ENCODE peak calls at places on chromosomes 5 and 9, in six cellular contexts. S is astrocyte of the spinal cord; K is brain microvascular endothelial cell; B is pancreas; A is CD8-positive, alpha-beta T cell; N is left ventricle myocardium inferior. Q is an unnamed sample.

GRCh38 chr5:135239461-135240282 is 159.4 kb downstream of the MACROH2A1 start:
- DNase-seq in S (peak), K (no peak), B (peak), A (no peak), N (no peak), Q (no peak)

GRCh38 chr5:170278611-170279500 is 18.7 kb downstream of the LCP2 start:
- DNase-seq in S (no peak), K (no peak), B (no peak), A (peak), N (peak), Q (no peak)

GRCh38 chr5:3218096-3218495 is 377.5 kb upstream of the IRX1 start:
- DNase-seq in S (no peak), K (no peak), B (no peak), A (no peak), N (no peak), Q (no peak)

GRCh38 chr5:6634327-6634713 is 1.1 kb downstream of the SRD5A1 start:
- DNase-seq in S (peak), K (no peak), B (no peak), A (no peak), N (no peak), Q (no peak)

GRCh38 chr5:37840036-37840909 is at the start of gene GDNF:
- DNase-seq in S (peak), K (no peak), B (no peak), A (no peak), N (peak), Q (peak)

GRCh38 chr5:141866111-141866510 is 12.1 kb downstream of the PCDH1 start:
- DNase-seq in S (no peak), K (no peak), B (peak), A (no peak), N (no peak), Q (no peak)

GRCh38 chr5:4551034-4551433 is 589.1 kb upstream of the ADAMTS16 start:
- DNase-seq in S (peak), K (no peak), B (no peak), A (no peak), N (no peak), Q (no peak)

GRCh38 chr5:66285343-66285942 is 141.3 kb downstream of the SREK1 start:
- DNase-seq in S (no peak), K (no peak), B (no peak), A (no peak), N (no peak), Q (no peak)

GRCh38 chr5:111143910-111144309 is 51.8 kb downstream of the WDR36 start:
- DNase-seq in S (peak), K (peak), B (peak), A (no peak), N (peak), Q (peak)

GRCh38 chr9:87095961-87096360 is 148.7 kb upstream of the GAS1 start:
- DNase-seq in S (no peak), K (no peak), B (no peak), A (no peak), N (no peak), Q (no peak)

GRCh38 chr9:967436-967835 is 9.0 kb upstream of the DMRT3 start:
- DNase-seq in S (no peak), K (no peak), B (no peak), A (no peak), N (no peak), Q (no peak)

GRCh38 chr5:117888688-117889087 is 1099.7 kb downstream of the DTWD2 start:
- DNase-seq in S (peak), K (no peak), B (no peak), A (no peak), N (no peak), Q (no peak)

GRCh38 chr5:124596595-124597388 is 149.6 kb downstream of the ZNF608 start:
- DNase-seq in S (peak), K (peak), B (peak), A (no peak), N (no peak), Q (peak)

GRCh38 chr5:133859073-133859472 is 109.4 kb downstream of the C5orf15 start:
- DNase-seq in S (no peak), K (no peak), B (no peak), A (no peak), N (no peak), Q (no peak)

GRCh38 chr9:22039258-22039657 is 30.2 kb upstream of the CDKN2B start:
- DNase-seq in S (no peak), K (no peak), B (no peak), A (no peak), N (no peak), Q (no peak)

GRCh38 chr9:105296445-105296844 is 52.0 kb downstream of the SLC44A1 start:
- DNase-seq in S (no peak), K (no peak), B (no peak), A (no peak), N (no peak), Q (no peak)

GRCh38 chr5:94481059-94481458 is 137.3 kb downstream of the KIAA0825 start:
- DNase-seq in S (no peak), K (no peak), B (no peak), A (no peak), N (no peak), Q (no peak)

GRCh38 chr9:121267689-121268597 is at the start of gene GSN:
- DNase-seq in S (peak), K (no peak), B (peak), A (peak), N (peak), Q (no peak)
- TF ChIP-seq CTCF in S (peak), K (peak), B (no peak), A (no peak), N (peak), Q (peak)

GRCh38 chr5:180815241-180816031 is 12.8 kb upstream of the MGAT1 start:
- DNase-seq in S (no peak), K (no peak), B (peak), A (no peak), N (no peak), Q (no peak)
- H3K4me3 ChIP-seq in S (no peak), K (no peak), B (no peak), A (no peak), N (peak), Q (no peak)

GRCh38 chr9:71628247-71628646 is 140.1 kb downstream of the CEMIP2 start:
- DNase-seq in S (no peak), K (no peak), B (no peak), A (no peak), N (no peak), Q (no peak)
- TF ChIP-seq CTCF in S (peak), K (peak), B (no peak), A (peak), N (peak), Q (peak)

DNA sequence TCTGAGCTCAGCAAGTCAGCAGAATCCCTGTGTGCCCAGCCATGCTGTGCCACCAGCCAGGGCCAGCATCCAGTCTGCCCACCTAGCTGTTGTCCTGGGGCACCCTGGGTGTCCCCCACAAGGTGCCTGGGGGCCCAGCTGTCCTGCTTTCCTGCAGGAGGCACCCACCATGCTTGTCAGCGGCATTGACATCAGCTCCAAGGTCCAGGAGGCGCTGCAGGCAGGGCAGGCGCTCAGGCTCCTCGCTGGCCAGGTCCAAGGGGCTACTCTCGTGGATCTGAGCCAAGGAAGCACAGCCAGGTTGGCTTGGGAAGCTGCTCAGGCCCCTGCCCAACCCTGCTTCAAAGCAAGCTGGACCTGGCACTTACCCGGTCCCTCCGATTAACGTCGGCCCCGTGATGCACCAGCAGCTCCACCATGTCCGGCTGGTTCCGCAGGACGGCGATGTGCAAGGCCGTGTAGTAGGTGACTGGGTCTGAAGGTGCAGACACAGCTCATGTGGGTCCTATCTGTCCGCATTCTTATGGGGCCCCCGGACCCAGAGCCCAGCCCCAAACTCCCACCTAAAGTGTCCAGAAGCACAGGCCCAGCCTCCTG is 2.8 kb downstream of the ASB6 start:
- DNase-seq in S (no peak), K (no peak), B (no peak), A (no peak), N (no peak), Q (no peak)
- H3K4me3 ChIP-seq in S (no peak), K (no peak), B (no peak), A (no peak), N (no peak), Q (no peak)

GRCh38 chr5:76836181-76836580 is 13.6 kb upstream of the S100Z start:
- DNase-seq in S (peak), K (no peak), B (no peak), A (no peak), N (no peak), Q (no peak)
- TF ChIP-seq CTCF in S (peak), K (peak), B (no peak), A (no peak), N (no peak), Q (peak)

GRCh38 chr9:122346478-122347347 is 24.1 kb upstream of the PTGS1 start:
- DNase-seq in S (peak), K (no peak), B (peak), A (no peak), N (peak), Q (no peak)
- H3K4me3 ChIP-seq in S (peak), K (peak), B (peak), A (peak), N (peak), Q (peak)

GRCh38 chr5:26310415-26310814 is 728.0 kb downstream of the CDH9 start:
- DNase-seq in S (no peak), K (no peak), B (no peak), A (no peak), N (no peak), Q (no peak)
- TF ChIP-seq CTCF in S (no peak), K (no peak), B (no peak), A (no peak), N (no peak), Q (no peak)